ENCODE peak calls at places on chromosomes 6 and 20, in seven cellular contexts. N, K, H, W, L, F and C are unnamed samples.

GRCh38 chr6:2918936-2919335 is 15.8 kb upstream of the SERPINB9 start:
- DNase-seq in W (no peak), L (no peak), H (peak), K (peak), F (no peak), N (no peak), C (no peak)

GRCh38 chr6:110537208-110538123 is 61.1 kb upstream of the SLC22A16 start:
- DNase-seq in H (no peak), W (peak), L (peak), K (peak), F (no peak), N (peak), C (no peak)

GRCh38 chr6:163345931-163346330 is 68.6 kb upstream of the QKI start:
- DNase-seq in F (no peak), H (no peak), K (no peak), N (no peak), L (no peak), W (no peak), C (no peak)

GRCh38 chr6:52551483-52552277 is 25.2 kb downstream of the TRAM2 start:
- DNase-seq in W (peak), K (no peak), L (peak), H (no peak), N (peak), F (no peak), C (peak)

GRCh38 chr6:1995521-1996110 is 249.8 kb downstream of the GMDS start:
- DNase-seq in W (no peak), N (no peak), H (no peak), L (peak), F (no peak), K (no peak), C (no peak)

GRCh38 chr6:13307508-13307995 is 20.8 kb downstream of the TBC1D7 start:
- DNase-seq in W (peak), L (peak), N (peak), K (no peak), F (no peak), H (no peak), C (no peak)

GRCh38 chr6:113607821-113608545 is 249.2 kb upstream of the MARCKS start:
- DNase-seq in H (no peak), F (no peak), N (no peak), K (no peak), W (no peak), L (no peak), C (no peak)

GRCh38 chr20:3041818-3042504 is 1.5 kb upstream of the GNRH2 start:
- DNase-seq in W (no peak), K (no peak), L (peak), H (no peak), F (no peak), N (no peak), C (no peak)

GRCh38 chr20:59145926-59146800 is 17.5 kb upstream of the ZNF831 start:
- DNase-seq in K (no peak), N (no peak), L (no peak), H (peak), F (no peak), W (no peak), C (no peak)

GRCh38 chr20:37598611-37599342 is 71.1 kb upstream of the BLCAP start:
- DNase-seq in F (no peak), W (no peak), N (no peak), L (no peak), H (no peak), K (no peak), C (no peak)

GRCh38 chr6:35407086-35407485 is 45.1 kb upstream of the FANCE start:
- DNase-seq in F (no peak), H (no peak), L (no peak), K (no peak), W (no peak), N (no peak), C (no peak)

GRCh38 chr6:43907312-43907711 is 137.3 kb downstream of the VEGFA start:
- DNase-seq in L (no peak), W (no peak), K (no peak), N (no peak), F (no peak), H (no peak), C (no peak)

GRCh38 chr20:3248167-3248992 is 9.4 kb upstream of the SLC4A11 start:
- DNase-seq in K (no peak), F (no peak), N (no peak), H (peak), W (peak), L (peak), C (no peak)

GRCh38 chr6:138028893-138029292 is 78.3 kb downstream of the PERP start:
- DNase-seq in F (no peak), H (no peak), K (no peak), L (no peak), W (no peak), N (peak), C (no peak)

GRCh38 chr6:168524644-168525043 is 83.7 kb downstream of the SMOC2 start:
- DNase-seq in N (no peak), W (no peak), L (peak), F (no peak), H (no peak), K (no peak), C (no peak)

GRCh38 chr6:147160593-147160992 is 43.6 kb upstream of the STXBP5 start:
- DNase-seq in N (no peak), F (no peak), K (no peak), L (no peak), H (no peak), W (no peak), C (no peak)

GRCh38 chr6:23388239-23388803 is 737.7 kb upstream of the NRSN1 start:
- DNase-seq in N (no peak), H (no peak), L (no peak), W (no peak), F (no peak), K (no peak), C (no peak)

GRCh38 chr20:48070961-48071645 is 285.8 kb upstream of the SULF2 start:
- DNase-seq in K (no peak), W (no peak), F (no peak), L (peak), H (no peak), N (no peak), C (no peak)

GRCh38 chr20:15900443-15900842 is 672.8 kb downstream of the KIF16B start:
- DNase-seq in L (no peak), K (no peak), N (no peak), W (no peak), H (no peak), F (no peak), C (no peak)

GRCh38 chr6:158518196-158519127 is 41.4 kb upstream of the TMEM181 start:
- DNase-seq in L (peak), N (peak), F (peak), W (peak), K (peak), H (peak), C (peak)

GRCh38 chr20:50172347-50173013 is 18.1 kb upstream of the CEBPB start:
- DNase-seq in H (peak), K (no peak), W (peak), N (peak), F (no peak), L (peak), C (no peak)

GRCh38 chr6:163415176-163415619 is 680 bp downstream of the QKI start:
- DNase-seq in F (no peak), N (no peak), W (no peak), H (peak), K (no peak), L (no peak), C (no peak)

GRCh38 chr20:13995841-13996240 is 525 bp downstream of the MACROD2 start:
- DNase-seq in F (peak), L (no peak), N (peak), W (peak), K (no peak), H (peak), C (peak)

GRCh38 chr6:142284419-142284818 is 17.4 kb upstream of the ADGRG6 start:
- DNase-seq in L (no peak), W (no peak), N (no peak), F (no peak), K (no peak), H (no peak), C (no peak)